ENCODE peak calls at places on chromosomes 2 and 18, in four cellular contexts. D is CD8-positive, alpha-beta T cell; Z is kidney; I is OCI-LY7. F is an unnamed sample.

GRCh38 chr2:220198911-220199310 is 571.5 kb downstream of the SLC4A3 start:
- DNase-seq in D (no peak), Z (no peak), I (no peak), F (no peak)

GRCh38 chr2:62340981-62341624 is 145.2 kb downstream of the B3GNT2 start:
- DNase-seq in Z (peak; percentile 77), D (no peak), I (no peak), F (peak; percentile 32)

GRCh38 chr18:31356025-31356424 is 20.6 kb upstream of the DSG4 start:
- DNase-seq in I (no peak), Z (no peak), D (no peak), F (no peak)

GRCh38 chr18:54351186-54351585 is 6.5 kb downstream of the STARD6 start:
- DNase-seq in Z (no peak), D (no peak), I (no peak), F (no peak)

GRCh38 chr18:10417191-10417590 is 37.2 kb upstream of the APCDD1 start:
- DNase-seq in D (no peak), I (no peak), Z (no peak), F (peak; percentile 6)

GRCh38 chr2:217402622-217403383 is 542.9 kb upstream of the TNP1 start:
- DNase-seq in Z (no peak), I (no peak), D (no peak), F (peak; percentile 92)

GRCh38 chr2:128628206-128628605 is 309.5 kb upstream of the HS6ST1 start:
- DNase-seq in I (no peak), Z (peak; percentile 43), D (no peak), F (peak; percentile 9)

GRCh38 chr2:67895171-67895941 is 167.4 kb downstream of the C1D start:
- DNase-seq in D (no peak), Z (peak; percentile 83), I (no peak), F (peak; percentile 19)

GRCh38 chr2:30235859-30236535 is 4.7 kb downstream of the LBH start:
- DNase-seq in I (no peak), Z (no peak), D (peak; percentile 49), F (no peak)

GRCh38 chr2:2938481-2938880 is 439.1 kb downstream of the EIPR1 start:
- DNase-seq in D (no peak), Z (no peak), I (no peak), F (no peak)
- TF ChIP-seq CTCF in D (no peak), Z (no peak), I (no peak), F (no peak)

GRCh38 chr2:113965644-113966043 is 75.8 kb downstream of the ACTR3 start:
- DNase-seq in D (no peak), Z (no peak), I (peak; percentile 79), F (no peak)
- TF ChIP-seq CTCF in D (peak; percentile 64), Z (peak; percentile 31), I (peak; percentile 86), F (no peak)

GRCh38 chr2:177347570-177347969 is 45.0 kb upstream of the AGPS start:
- DNase-seq in I (no peak), Z (no peak), D (no peak), F (no peak)
- TF ChIP-seq CTCF in I (no peak), Z (no peak), D (no peak), F (no peak)

DNA sequence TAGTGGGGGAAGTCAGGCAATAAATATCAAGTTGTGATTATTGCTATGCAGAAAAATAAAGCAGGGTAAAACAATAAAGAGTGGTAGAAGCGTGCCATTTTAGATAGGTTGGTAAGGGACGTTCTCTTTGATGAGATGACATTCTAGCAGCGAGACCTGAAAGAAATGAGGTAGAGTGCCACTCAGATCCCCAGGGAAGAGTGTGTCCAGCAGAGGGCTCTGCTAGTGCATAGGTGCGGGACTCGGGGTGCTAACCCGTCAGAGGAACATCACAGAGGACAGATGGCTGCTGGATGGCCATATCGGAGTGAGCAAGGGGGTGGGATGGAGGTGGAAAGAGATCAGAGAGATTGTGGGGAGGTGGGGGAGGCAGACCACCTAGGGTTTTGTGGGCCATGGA is 16.3 kb upstream of the GTF2A1L start:
- DNase-seq in I (peak; percentile 8), Z (no peak), D (no peak), F (no peak)
- TF ChIP-seq CTCF in I (peak; percentile 71), Z (peak; percentile 2), D (no peak), F (no peak)